ENCODE peak calls at places on chromosomes 5 and 9, in ten cellular contexts. F is DMS 273 treated with DMSO at 0.1 percent for 48 hours; C is anterior cingulate cortex; R is amniotic stem cell; L is CD8-positive, alpha-beta memory T cell; I is body of pancreas; P is activated gamma-delta T cell treated with anti-CD3 and anti-CD28 coated beads, Interleukin-2, amount 50 U/mL, for 16 hours; T is aorta; A is T-helper 1 cell; K is NCI-H1417. B is an unnamed sample.

GRCh38 chr5:74017112-74017511 is 391.1 kb downstream of the ARHGEF28 start:
- DNase-seq in A (no peak), L (no peak), C (no peak), F (no peak), P (no peak), R (no peak), K (no peak), I (no peak), T (no peak), B (no peak)

GRCh38 chr9:77211561-77211960 is 34.2 kb downstream of the VPS13A start:
- DNase-seq in R (no peak), P (no peak), A (no peak), F (no peak), K (no peak), C (no peak), L (no peak), T (no peak), I (no peak), B (no peak)

GRCh38 chr5:138647261-138647788 is 72.1 kb upstream of the HSPA9 start:
- DNase-seq in A (no peak), F (no peak), P (no peak), T (peak), I (no peak), K (no peak), R (no peak), C (no peak), L (no peak), B (no peak)

GRCh38 chr5:32506251-32506661 is 61.7 kb upstream of the ZFR start:
- DNase-seq in I (no peak), K (peak), R (no peak), P (no peak), T (no peak), A (no peak), L (no peak), C (peak), F (no peak), B (peak)

GRCh38 chr5:180172447-180173197 is 36.4 kb downstream of the RASGEF1C start:
- DNase-seq in T (peak), P (no peak), I (peak), C (peak), L (no peak), R (no peak), A (no peak), K (peak), F (peak), B (peak)

GRCh38 chr5:68644971-68645370 is 429.4 kb downstream of the PIK3R1 start:
- DNase-seq in T (no peak), K (no peak), R (no peak), P (no peak), I (no peak), C (no peak), L (no peak), F (no peak), A (no peak), B (no peak)

GRCh38 chr9:3664044-3664443 is 138.2 kb upstream of the RFX3 start:
- DNase-seq in A (no peak), K (no peak), T (no peak), F (no peak), P (no peak), C (no peak), I (no peak), L (no peak), R (no peak), B (no peak)

GRCh38 chr9:134623408-134624066 is 18.1 kb upstream of the COL5A1 start:
- DNase-seq in A (no peak), L (no peak), I (no peak), K (no peak), T (peak), C (no peak), R (no peak), F (no peak), P (no peak), B (no peak)

GRCh38 chr5:17383526-17383925 is 114.5 kb upstream of the TAF11L2 start:
- DNase-seq in I (no peak), R (no peak), K (no peak), T (no peak), C (no peak), L (no peak), P (no peak), A (no peak), F (no peak), B (no peak)

GRCh38 chr5:176446884-176447537 is 1.2 kb upstream of the FAF2 start:
- DNase-seq in I (peak), F (no peak), K (peak), P (no peak), A (no peak), C (no peak), R (no peak), T (no peak), L (peak), B (no peak)

GRCh38 chr5:16013334-16014065 is 166.1 kb downstream of the MARCHF11 start:
- DNase-seq in P (no peak), F (no peak), A (no peak), L (no peak), I (no peak), C (peak), R (no peak), T (no peak), K (no peak), B (no peak)

GRCh38 chr5:132419517-132420468 is 50.3 kb downstream of the SLC22A5 start:
- DNase-seq in K (peak), F (peak), C (peak), I (peak), P (peak), L (peak), T (peak), A (peak), R (peak), B (peak)

GRCh38 chr9:33524431-33524947 is 438 bp downstream of the ANKRD18B start:
- DNase-seq in R (no peak), A (no peak), K (peak), P (no peak), C (no peak), T (no peak), F (no peak), I (no peak), L (no peak), B (no peak)

GRCh38 chr5:116032094-116032517 is at the start of gene ARL14EPL:
- DNase-seq in R (peak), C (no peak), T (peak), L (peak), P (no peak), A (no peak), I (peak), F (peak), K (no peak), B (no peak)

GRCh38 chr9:132244582-132245455 is 83.0 kb downstream of the NTNG2 start:
- DNase-seq in I (peak), C (no peak), T (peak), A (no peak), K (no peak), L (no peak), P (no peak), R (no peak), F (no peak), B (peak)

B was measured in heart right ventricle.